ENCODE peak calls at places on chromosomes 4 and X, in five cellular contexts. J, D, I, B and V are unnamed samples. For H3K27me3, the result is how much of the 10 kb centered on the place peaks cover.

GRCh38 chrX:39814391-39814790 is 283.4 kb downstream of the BCOR start:
- DNase-seq in J (no peak), B (no peak), I (peak), D (no peak), V (no peak)

GRCh38 chrX:135596495-135596894 is 76.0 kb downstream of the INTS6L start:
- DNase-seq in I (peak), D (no peak), B (no peak), J (peak), V (peak)

GRCh38 chr4:187840814-187841213 is 154.8 kb upstream of the ZFP42 start:
- DNase-seq in I (no peak), B (no peak), D (no peak), J (no peak), V (no peak)

GRCh38 chr4:153020460-153020859 is 84.3 kb downstream of the FHDC1 start:
- DNase-seq in D (no peak), B (no peak), J (no peak), I (no peak), V (no peak)

GRCh38 chr4:61245321-61245720 is 45.2 kb downstream of the ADGRL3 start:
- DNase-seq in D (no peak), J (no peak), B (no peak), I (no peak), V (no peak)

GRCh38 chrX:53280703-53281320 is 572 bp downstream of the IQSEC2 start:
- DNase-seq in B (no peak), I (peak), J (no peak), D (no peak), V (peak)

GRCh38 chr4:16642897-16643296 is 255.5 kb downstream of the LDB2 start:
- DNase-seq in J (no peak), D (no peak), B (no peak), I (no peak), V (no peak)

GRCh38 chrX:11757729-11758399 is at the start of gene MSL3:
- DNase-seq in B (peak), J (peak), I (peak), D (no peak), V (peak)

GRCh38 chr4:68271851-68272756 is 26.6 kb upstream of the TMPRSS11B start:
- DNase-seq in D (peak), B (no peak), J (peak), I (peak), V (no peak)

GRCh38 chrX:17738737-17739535 is 1.6 kb downstream of the SCML1 start:
- DNase-seq in J (peak), I (peak), D (no peak), B (no peak), V (no peak)

GRCh38 chrX:133956570-133957340 is 28.6 kb downstream of the GPC3 start:
- DNase-seq in I (no peak), J (no peak), B (no peak), D (no peak), V (no peak)

GRCh38 chr4:7334521-7335275 is 100.0 kb downstream of the PSAPL1 start:
- DNase-seq in B (no peak), J (no peak), I (no peak), D (no peak), V (peak)

GRCh38 chr4:121139533-121140222 is 24.4 kb downstream of the TNIP3 start:
- DNase-seq in B (peak), D (peak), I (peak), J (peak), V (no peak)

GRCh38 chr4:78661923-78662521 is 110.5 kb downstream of the ANXA3 start:
- DNase-seq in J (peak), I (peak), B (no peak), D (no peak), V (no peak)

GRCh38 chr4:5808081-5808741 is 84.7 kb downstream of the CRMP1 start:
- DNase-seq in B (peak), D (no peak), I (no peak), J (no peak), V (no peak)

DNA sequence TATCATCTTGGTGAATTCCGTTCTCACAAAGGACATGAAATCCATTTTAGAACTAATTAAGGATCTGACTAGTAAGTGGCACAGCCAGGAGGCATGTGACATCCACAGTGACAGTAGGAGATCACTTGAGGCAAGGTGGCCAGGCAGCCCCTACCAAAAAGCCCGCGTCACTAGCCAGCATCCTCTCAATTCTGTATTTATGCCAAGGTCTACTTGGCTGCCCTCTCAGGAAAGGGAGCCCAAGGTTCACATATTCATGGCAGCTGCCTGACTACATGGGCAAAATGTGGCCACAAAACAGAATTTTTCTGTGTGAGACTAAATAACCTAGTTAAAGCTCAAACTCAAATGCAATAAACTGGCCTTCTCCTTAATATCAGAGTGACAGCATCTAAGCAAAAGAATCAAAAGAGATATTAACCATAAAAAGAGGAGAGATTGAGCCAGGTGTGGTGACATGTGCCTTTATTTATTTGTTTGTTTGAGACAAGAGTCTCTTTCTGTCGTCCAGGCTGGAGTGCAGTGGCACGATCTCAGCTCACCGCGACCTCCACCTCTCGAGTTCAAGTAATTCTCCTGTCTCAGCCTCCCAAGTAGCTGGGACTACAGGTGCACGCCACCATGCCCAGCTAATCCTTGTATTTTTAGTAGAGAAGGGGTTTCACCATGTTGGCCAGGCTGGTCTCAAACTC is 51.5 kb downstream of the SLC9A7 start:
- DNase-seq in J (no peak), B (no peak), I (no peak), D (no peak), V (no peak)
- H3K4me3 ChIP-seq in J (no peak), B (no peak), I (no peak), D (no peak), V (no peak)

DNA sequence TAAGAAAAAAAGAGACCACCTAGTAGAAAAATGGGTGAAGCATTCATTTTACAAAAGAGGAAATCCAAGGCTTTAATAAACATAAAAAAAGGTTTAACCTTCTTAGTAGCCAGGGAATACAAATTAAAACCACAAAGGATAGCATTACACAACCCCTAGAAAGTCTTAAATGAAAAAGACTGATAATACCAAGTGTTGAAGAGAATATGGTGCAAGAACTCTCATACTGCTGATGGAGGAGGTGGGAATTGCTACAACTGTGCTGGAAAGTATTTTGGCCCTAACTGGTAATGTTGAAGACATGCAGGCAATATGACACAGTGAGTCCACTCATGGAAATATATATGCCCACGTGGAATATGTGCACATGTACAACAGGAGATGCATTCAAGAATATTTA is 22.5 kb downstream of the ZNF41 start:
- DNase-seq in B (no peak), I (no peak), D (no peak), J (no peak), V (no peak)
- H3K27me3 ChIP-seq in B (under half), I (under half), D (under half), J (under half), V (under half)

GRCh38 chrX:47234583-47234982 is 1.8 kb downstream of the USP11 start:
- DNase-seq in B (no peak), I (peak), J (no peak), D (no peak), V (no peak)
- H3K4me3 ChIP-seq in B (peak), I (peak), J (peak), D (peak), V (no peak)

GRCh38 chrX:131067216-131067615 is 9.1 kb downstream of the ARHGAP36 start:
- DNase-seq in D (no peak), I (no peak), J (no peak), B (no peak), V (no peak)

GRCh38 chrX:131066237-131066636 is 8.1 kb downstream of the ARHGAP36 start:
- DNase-seq in I (no peak), J (no peak), B (no peak), D (no peak), V (no peak)

GRCh38 chrX:131063613-131064012 is 5.5 kb downstream of the ARHGAP36 start:
- DNase-seq in D (no peak), J (no peak), I (no peak), B (no peak), V (no peak)

GRCh38 chrX:131068945-131069719 is 11.0 kb downstream of the ARHGAP36 start:
- DNase-seq in D (no peak), J (peak), I (peak), B (no peak), V (no peak)

GRCh38 chrX:131067846-131068745 is 9.9 kb downstream of the ARHGAP36 start:
- DNase-seq in D (no peak), J (no peak), I (no peak), B (no peak), V (no peak)
- H3K27me3 ChIP-seq in D (under half), J (under half), I (under half), B (under half), V (under half)

GRCh38 chr4:53693408-53693807 is 102.1 kb upstream of the LNX1 start:
- DNase-seq in D (no peak), B (no peak), I (no peak), J (no peak), V (no peak)
- H3K4me3 ChIP-seq in D (no peak), B (no peak), I (no peak), J (no peak), V (no peak)